ENCODE peak calls at places on chromosomes 13 and 19, in seven cellular contexts. One of them, this sample, is unnamed.

GRCh38 chr19:19207637-19208582 is 3.8 kb upstream of the NCAN start:
- DNase-seq in transverse colon: no peak
- DNase-seq in stomach: no peak
- DNase-seq in GM23338: no peak
- DNase-seq in breast epithelium: no peak
- DNase-seq in HCT116: no peak
- DNase-seq in prostate gland: no peak
- DNase-seq in this sample: no peak

GRCh38 chr13:48838193-48839000 is 137.3 kb upstream of the FNDC3A start:
- DNase-seq in breast epithelium: no peak
- DNase-seq in transverse colon: no peak
- DNase-seq in stomach: no peak
- DNase-seq in GM23338: no peak
- DNase-seq in prostate gland: no peak
- DNase-seq in HCT116: no peak
- DNase-seq in this sample: no peak

GRCh38 chr19:4911314-4911713 is 2.0 kb downstream of the UHRF1 start:
- DNase-seq in transverse colon: no peak
- DNase-seq in GM23338: no peak
- DNase-seq in breast epithelium: no peak
- DNase-seq in stomach: no peak
- DNase-seq in prostate gland: no peak
- DNase-seq in HCT116: no peak
- DNase-seq in this sample: no peak

GRCh38 chr13:89627991-89628390 is 1719.5 kb upstream of the MIR17HG start:
- DNase-seq in transverse colon: no peak
- DNase-seq in prostate gland: no peak
- DNase-seq in HCT116: no peak
- DNase-seq in breast epithelium: no peak
- DNase-seq in GM23338: no peak
- DNase-seq in stomach: no peak
- DNase-seq in this sample: no peak

GRCh38 chr19:19352823-19353222 is 32.2 kb downstream of the MAU2 start:
- DNase-seq in prostate gland: no peak
- DNase-seq in GM23338: no peak
- DNase-seq in breast epithelium: no peak
- DNase-seq in transverse colon: no peak
- DNase-seq in stomach: no peak
- DNase-seq in HCT116: no peak
- DNase-seq in this sample: no peak

GRCh38 chr19:19338082-19338481 is 17.5 kb downstream of the MAU2 start:
- DNase-seq in prostate gland: no peak
- DNase-seq in HCT116: no peak
- DNase-seq in GM23338: no peak
- DNase-seq in transverse colon: no peak
- DNase-seq in stomach: no peak
- DNase-seq in breast epithelium: no peak
- DNase-seq in this sample: no peak

GRCh38 chr13:50420720-50421456 is 405.6 kb downstream of the KCNRG start:
- DNase-seq in transverse colon: no peak
- DNase-seq in HCT116: no peak
- DNase-seq in breast epithelium: no peak
- DNase-seq in stomach: no peak
- DNase-seq in GM23338: no peak
- DNase-seq in prostate gland: no peak
- DNase-seq in this sample: no peak

GRCh38 chr19:29658221-29658991 is 6.9 kb upstream of the PLEKHF1 start:
- DNase-seq in breast epithelium: no peak
- DNase-seq in HCT116: no peak
- DNase-seq in transverse colon: no peak
- DNase-seq in GM23338: no peak
- DNase-seq in prostate gland: no peak
- DNase-seq in stomach: no peak
- DNase-seq in this sample: no peak

GRCh38 chr19:15248648-15249559 is 16.7 kb upstream of the EPHX3 start:
- DNase-seq in stomach: peak
- DNase-seq in transverse colon: peak
- DNase-seq in prostate gland: peak
- DNase-seq in HCT116: no peak
- DNase-seq in GM23338: no peak
- DNase-seq in breast epithelium: no peak
- DNase-seq in this sample: no peak

GRCh38 chr13:39603424-39603947 is 493 bp upstream of the LHFPL6 start:
- DNase-seq in breast epithelium: no peak
- DNase-seq in stomach: no peak
- DNase-seq in HCT116: no peak
- DNase-seq in GM23338: peak
- DNase-seq in transverse colon: peak
- DNase-seq in prostate gland: peak
- DNase-seq in this sample: no peak

GRCh38 chr13:46170687-46171086 is 11.3 kb downstream of the LCP1 start:
- DNase-seq in HCT116: no peak
- DNase-seq in stomach: no peak
- DNase-seq in GM23338: peak
- DNase-seq in breast epithelium: no peak
- DNase-seq in transverse colon: no peak
- DNase-seq in prostate gland: no peak
- DNase-seq in this sample: no peak

GRCh38 chr13:74251778-74252519 is 117.7 kb upstream of the KLF12 start:
- DNase-seq in prostate gland: no peak
- DNase-seq in HCT116: no peak
- DNase-seq in transverse colon: no peak
- DNase-seq in stomach: no peak
- DNase-seq in breast epithelium: no peak
- DNase-seq in GM23338: no peak
- DNase-seq in this sample: no peak

GRCh38 chr13:49112782-49113525 is 107.2 kb upstream of the MLNR start:
- DNase-seq in breast epithelium: no peak
- DNase-seq in GM23338: peak
- DNase-seq in HCT116: no peak
- DNase-seq in prostate gland: no peak
- DNase-seq in stomach: no peak
- DNase-seq in transverse colon: no peak
- DNase-seq in this sample: no peak

GRCh38 chr19:15358918-15359317 is 20.7 kb downstream of the AKAP8 start:
- DNase-seq in stomach: no peak
- DNase-seq in breast epithelium: no peak
- DNase-seq in transverse colon: no peak
- DNase-seq in GM23338: no peak
- DNase-seq in prostate gland: no peak
- DNase-seq in HCT116: no peak
- DNase-seq in this sample: no peak

GRCh38 chr13:66305960-66306617 is 924.0 kb downstream of the PCDH9 start:
- DNase-seq in HCT116: no peak
- DNase-seq in breast epithelium: no peak
- DNase-seq in transverse colon: no peak
- DNase-seq in prostate gland: no peak
- DNase-seq in GM23338: no peak
- DNase-seq in stomach: no peak
- DNase-seq in this sample: no peak

GRCh38 chr19:33394006-33394722 is 20.7 kb downstream of the CEBPG start:
- DNase-seq in HCT116: no peak
- DNase-seq in transverse colon: no peak
- DNase-seq in GM23338: no peak
- DNase-seq in breast epithelium: no peak
- DNase-seq in stomach: no peak
- DNase-seq in prostate gland: no peak
- DNase-seq in this sample: peak

GRCh38 chr13:29958476-29958875 is 108.1 kb upstream of the UBL3 start:
- DNase-seq in prostate gland: no peak
- DNase-seq in breast epithelium: no peak
- DNase-seq in transverse colon: no peak
- DNase-seq in GM23338: no peak
- DNase-seq in stomach: no peak
- DNase-seq in HCT116: no peak
- DNase-seq in this sample: no peak

GRCh38 chr13:24161010-24161775 is 673 bp downstream of the SPATA13 start:
- DNase-seq in HCT116: no peak
- DNase-seq in GM23338: peak
- DNase-seq in prostate gland: peak
- DNase-seq in transverse colon: peak
- DNase-seq in stomach: peak
- DNase-seq in breast epithelium: peak
- DNase-seq in this sample: peak

GRCh38 chr13:40963927-40964326 is 55.2 kb downstream of the ELF1 start:
- DNase-seq in stomach: no peak
- DNase-seq in HCT116: peak
- DNase-seq in transverse colon: no peak
- DNase-seq in prostate gland: no peak
- DNase-seq in breast epithelium: no peak
- DNase-seq in GM23338: no peak
- DNase-seq in this sample: no peak

GRCh38 chr13:44128522-44128921 is 245.1 kb upstream of the SERP2 start:
- DNase-seq in GM23338: no peak
- DNase-seq in HCT116: no peak
- DNase-seq in stomach: no peak
- DNase-seq in transverse colon: no peak
- DNase-seq in breast epithelium: no peak
- DNase-seq in prostate gland: no peak
- DNase-seq in this sample: no peak

DNA sequence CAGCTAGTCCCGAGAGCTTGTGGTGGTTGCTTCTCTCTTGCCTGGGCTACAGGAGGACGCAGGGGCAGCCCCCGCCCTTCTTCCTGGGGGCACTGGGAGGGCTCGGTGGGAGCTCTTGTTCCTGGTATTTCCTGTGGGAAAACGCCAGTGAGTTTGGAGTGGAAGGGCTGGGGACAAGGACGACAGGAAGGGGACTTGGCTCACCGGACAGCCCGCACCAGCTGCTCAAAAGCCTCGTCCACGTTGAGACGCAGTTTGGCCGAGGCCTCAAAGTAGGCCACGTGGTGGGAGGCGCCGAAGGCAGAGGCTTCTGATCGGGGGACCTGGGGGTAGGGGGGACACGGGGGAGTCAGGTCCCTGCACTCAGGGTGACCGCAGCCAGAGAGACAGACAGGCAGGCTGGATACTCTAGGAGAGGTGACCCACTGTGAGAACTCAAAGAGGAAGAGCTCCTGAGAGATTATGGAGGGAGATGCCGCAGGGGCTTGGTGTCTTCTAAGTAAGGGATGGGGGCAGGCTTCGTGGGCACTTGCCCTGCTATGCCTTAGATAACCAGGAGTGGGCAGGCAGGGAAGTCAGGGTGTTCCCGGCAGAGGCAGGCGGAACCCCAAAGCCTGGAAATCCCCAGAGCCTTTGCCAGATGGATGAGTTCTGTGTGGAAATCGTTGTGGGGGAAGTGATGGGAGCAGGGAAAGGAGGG is 4.3 kb downstream of the RRAS start:
- DNase-seq in GM23338: peak
- DNase-seq in prostate gland: no peak
- DNase-seq in transverse colon: no peak
- DNase-seq in HCT116: no peak
- DNase-seq in stomach: no peak
- DNase-seq in breast epithelium: no peak
- DNase-seq in this sample: no peak
- TF ChIP-seq POLR2AphosphoS5 in GM23338: no peak
- TF ChIP-seq POLR2AphosphoS5 in prostate gland: no peak
- TF ChIP-seq POLR2AphosphoS5 in transverse colon: no peak
- TF ChIP-seq POLR2AphosphoS5 in HCT116: no peak
- TF ChIP-seq POLR2AphosphoS5 in stomach: no peak
- TF ChIP-seq POLR2AphosphoS5 in breast epithelium: no peak
- TF ChIP-seq POLR2AphosphoS5 in this sample: peak

DNA sequence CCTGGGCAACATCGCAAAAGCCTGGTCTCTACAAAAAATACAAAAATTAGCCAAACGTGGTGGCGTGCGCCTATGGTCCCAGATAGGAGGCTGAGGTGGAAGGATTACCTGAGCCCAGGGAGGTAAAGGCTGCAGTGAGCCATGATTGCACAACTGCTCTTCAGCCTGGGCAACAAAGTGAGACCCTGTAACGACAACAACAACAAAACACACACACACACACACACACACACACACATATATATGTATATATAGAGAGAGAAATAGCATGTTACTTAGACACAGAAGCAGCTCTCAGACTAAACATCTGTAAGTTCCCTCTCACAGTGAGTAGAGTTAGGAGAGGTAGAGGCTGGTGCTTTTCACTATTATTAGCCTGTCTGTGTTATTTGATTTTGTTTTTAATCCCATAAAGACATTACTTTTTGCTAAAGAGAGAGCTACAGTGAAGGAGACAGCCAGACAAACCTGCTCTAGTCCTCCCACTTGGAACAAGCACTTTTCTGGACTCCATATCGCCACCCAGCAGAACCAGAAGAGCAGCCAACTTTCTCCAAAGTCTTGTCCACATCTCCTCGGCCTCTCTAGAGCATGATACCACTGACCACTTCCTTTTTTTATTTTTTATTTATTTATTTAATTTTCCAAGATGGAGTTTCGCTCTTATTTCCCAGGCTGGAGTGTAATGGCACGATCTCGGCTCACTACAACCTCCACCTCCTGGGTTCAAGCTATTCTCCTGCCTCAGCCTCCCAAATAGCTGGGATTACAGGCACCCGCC is 2.8 kb upstream of the LIN7B start:
- DNase-seq in transverse colon: no peak
- DNase-seq in breast epithelium: no peak
- DNase-seq in stomach: no peak
- DNase-seq in GM23338: no peak
- DNase-seq in prostate gland: no peak
- DNase-seq in HCT116: no peak
- DNase-seq in this sample: no peak
- TF ChIP-seq POLR2AphosphoS5 in transverse colon: no peak
- TF ChIP-seq POLR2AphosphoS5 in breast epithelium: no peak
- TF ChIP-seq POLR2AphosphoS5 in stomach: no peak
- TF ChIP-seq POLR2AphosphoS5 in GM23338: no peak
- TF ChIP-seq POLR2AphosphoS5 in prostate gland: peak
- TF ChIP-seq POLR2AphosphoS5 in HCT116: no peak
- TF ChIP-seq POLR2AphosphoS5 in this sample: no peak

DNA sequence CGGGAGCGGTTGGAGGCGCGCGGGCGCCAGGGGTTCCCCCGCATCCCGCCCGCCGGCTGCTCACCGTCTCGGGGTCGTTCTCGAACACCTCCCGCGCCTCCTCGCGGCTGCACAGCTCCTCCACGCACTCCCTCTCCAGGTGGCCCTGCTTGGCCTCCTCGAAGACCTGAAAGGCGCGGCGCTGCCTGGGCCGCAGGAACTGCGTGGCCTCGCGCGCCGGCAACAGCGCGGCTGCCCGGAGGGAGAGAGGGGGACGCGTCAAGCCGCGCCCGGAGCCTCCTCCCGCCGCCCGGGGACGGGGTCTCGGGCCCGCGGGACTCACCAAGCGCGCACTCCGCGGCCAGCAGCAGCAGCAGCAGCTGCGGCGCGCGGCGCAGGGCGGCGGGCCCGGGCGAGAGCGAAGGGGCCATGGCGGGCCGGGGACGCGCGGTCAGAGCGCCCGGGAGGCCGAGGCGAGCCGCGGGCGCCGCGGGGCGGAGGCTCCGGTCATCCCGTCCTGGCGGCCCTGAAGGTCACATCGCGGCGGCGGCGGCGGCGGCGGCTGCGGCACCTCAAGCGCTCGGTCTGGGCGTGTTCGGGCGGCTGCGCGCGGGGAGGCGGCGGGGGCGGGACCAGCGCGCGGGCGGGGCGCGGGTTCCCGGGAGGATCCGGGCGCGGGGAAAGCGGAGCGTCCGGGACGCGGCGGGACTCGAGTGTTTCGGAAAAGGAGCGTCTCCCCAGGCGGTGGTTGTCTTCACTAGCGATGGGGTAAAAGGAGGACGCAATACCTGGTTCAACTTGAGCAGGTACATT is at the start of gene GAS6:
- DNase-seq in GM23338: peak
- DNase-seq in HCT116: no peak
- DNase-seq in prostate gland: peak
- DNase-seq in breast epithelium: peak
- DNase-seq in stomach: peak
- DNase-seq in transverse colon: peak
- DNase-seq in this sample: no peak
- TF ChIP-seq POLR2AphosphoS5 in GM23338: no peak
- TF ChIP-seq POLR2AphosphoS5 in HCT116: peak
- TF ChIP-seq POLR2AphosphoS5 in prostate gland: no peak
- TF ChIP-seq POLR2AphosphoS5 in breast epithelium: no peak
- TF ChIP-seq POLR2AphosphoS5 in stomach: no peak
- TF ChIP-seq POLR2AphosphoS5 in transverse colon: peak
- TF ChIP-seq POLR2AphosphoS5 in this sample: no peak

GRCh38 chr19:3154957-3155736 is 19.3 kb downstream of the GNA15 start:
- DNase-seq in transverse colon: peak
- DNase-seq in breast epithelium: no peak
- DNase-seq in HCT116: peak
- DNase-seq in prostate gland: peak
- DNase-seq in GM23338: no peak
- DNase-seq in stomach: peak
- DNase-seq in this sample: peak
- TF ChIP-seq POLR2AphosphoS5 in transverse colon: no peak
- TF ChIP-seq POLR2AphosphoS5 in breast epithelium: peak
- TF ChIP-seq POLR2AphosphoS5 in HCT116: no peak
- TF ChIP-seq POLR2AphosphoS5 in prostate gland: peak
- TF ChIP-seq POLR2AphosphoS5 in GM23338: no peak
- TF ChIP-seq POLR2AphosphoS5 in stomach: no peak
- TF ChIP-seq POLR2AphosphoS5 in this sample: peak